ENCODE peak calls at places on chromosome 22, in eight cellular contexts. V, P, R, G, Z, X, E and N are unnamed samples.

GRCh38 chr22:17912942-17913704 is 111.2 kb downstream of the MICAL3 start:
- DNase-seq in V (no peak), P (no peak), R (no peak), G (no peak), Z (peak; percentile 62), X (no peak), E (no peak), N (no peak)

GRCh38 chr22:43409800-43410199 is 2.0 kb upstream of the MPPED1 start:
- DNase-seq in V (no peak), P (no peak), R (no peak), G (no peak), Z (no peak), X (no peak), E (no peak), N (no peak)

GRCh38 chr22:23230348-23231068 is 50.2 kb downstream of the BCR start:
- DNase-seq in V (no peak), P (no peak), R (no peak), G (no peak), Z (no peak), X (no peak), E (no peak), N (no peak)

GRCh38 chr22:35568751-35569725 is 28.4 kb downstream of the RASD2 start:
- DNase-seq in V (peak; percentile 28), P (no peak), R (no peak), G (no peak), Z (no peak), X (peak; percentile 53), E (no peak), N (peak; percentile 64)

GRCh38 chr22:19287076-19287724 is 4.3 kb downstream of the CLTCL1 start:
- DNase-seq in V (no peak), P (no peak), R (no peak), G (no peak), Z (peak; percentile 81), X (no peak), E (no peak), N (peak; percentile 51)

GRCh38 chr22:49660794-49661781 is 166.6 kb downstream of the BRD1 start:
- DNase-seq in V (no peak), P (peak; percentile 48), R (no peak), G (no peak), Z (no peak), X (no peak), E (peak; percentile 10), N (no peak)

GRCh38 chr22:38413085-38414008 is 41.7 kb downstream of the KCNJ4 start:
- DNase-seq in V (peak; percentile 41), P (peak; percentile 60), R (no peak), G (no peak), Z (peak; percentile 12), X (no peak), E (peak; percentile 20), N (no peak)

GRCh38 chr22:30047364-30047738 is 32.9 kb upstream of the HORMAD2 start:
- DNase-seq in V (no peak), P (no peak), R (no peak), G (no peak), Z (no peak), X (no peak), E (no peak), N (peak; percentile 12)

GRCh38 chr22:50292643-50293440 is 14.6 kb downstream of the PLXNB2 start:
- DNase-seq in V (no peak), P (peak; percentile 88), R (no peak), G (no peak), Z (no peak), X (no peak), E (no peak), N (peak; percentile 61)

GRCh38 chr22:48869161-48869560 is 958.5 kb downstream of the BRD1 start:
- DNase-seq in V (no peak), P (no peak), R (no peak), G (no peak), Z (no peak), X (no peak), E (no peak), N (no peak)

GRCh38 chr22:41146573-41146972 is 54.2 kb downstream of the EP300 start:
- DNase-seq in V (no peak), P (no peak), R (no peak), G (no peak), Z (no peak), X (no peak), E (peak; percentile 22), N (no peak)

GRCh38 chr22:36922097-36922608 is 8.7 kb downstream of the CSF2RB start:
- DNase-seq in V (no peak), P (peak; percentile 41), R (no peak), G (no peak), Z (no peak), X (no peak), E (no peak), N (no peak)

GRCh38 chr22:30636226-30637077 is 871 bp downstream of the SLC35E4 start:
- DNase-seq in V (peak; percentile 28), P (no peak), R (no peak), G (no peak), Z (no peak), X (no peak), E (peak; percentile 31), N (no peak)

GRCh38 chr22:19067696-19068348 is 54.4 kb downstream of the DGCR2 start:
- DNase-seq in V (no peak), P (no peak), R (no peak), G (no peak), Z (no peak), X (no peak), E (no peak), N (no peak)